ENCODE peak calls at places on chromosomes 1 and 21, in four cellular contexts. Q is hepatocyte, G is body of pancreas, I is BE2C. O is an unnamed sample.

GRCh38 chr21:28333455-28334108 is 659.1 kb downstream of the LTN1 start:
- DNase-seq in Q (no peak), G (no peak), I (no peak), O (no peak)

GRCh38 chr1:6554907-6555778 is at the start of gene TAS1R1:
- DNase-seq in G (peak; percentile 28), I (peak; percentile 22), Q (no peak), O (no peak)

GRCh38 chr1:214475331-214475730 is 76.1 kb downstream of the PTPN14 start:
- DNase-seq in Q (no peak), G (no peak), I (no peak), O (no peak)

GRCh38 chr1:194889310-194889709 is 1702.9 kb upstream of the B3GALT2 start:
- DNase-seq in Q (no peak), I (no peak), G (no peak), O (no peak)

GRCh38 chr1:20601123-20601825 is 12.4 kb downstream of the CDA start:
- DNase-seq in G (no peak), Q (no peak), I (no peak), O (no peak)

GRCh38 chr21:8990326-8991087 is 1530.9 kb upstream of the TPTE start:
- DNase-seq in I (peak; percentile 55), Q (no peak), G (no peak), O (no peak)

GRCh38 chr1:6271554-6271953 is 10.7 kb upstream of the GPR153 start:
- DNase-seq in I (no peak), Q (peak; percentile 50), G (no peak), O (peak; percentile 68)

GRCh38 chr1:189619682-189620332 is 857.9 kb downstream of the BRINP3 start:
- DNase-seq in Q (peak; percentile 22), I (peak; percentile 44), G (no peak), O (no peak)

GRCh38 chr21:33028271-33028670 is 2.5 kb downstream of the OLIG2 start:
- DNase-seq in Q (no peak), G (no peak), I (no peak), O (no peak)
- H3K4me1 ChIP-seq in Q (no peaks in the 10 kb centered on the region), G (peaks cover 37% of the 10 kb centered on the region), I (no peaks in the 10 kb centered on the region), O (no peaks in the 10 kb centered on the region)

GRCh38 chr1:82392946-82393345 is 592.2 kb downstream of the ADGRL2 start:
- DNase-seq in G (no peak), Q (no peak), I (no peak), O (no peak)
- H3K4me1 ChIP-seq in G (no peaks in the 10 kb centered on the region), Q (no peaks in the 10 kb centered on the region), I (no peaks in the 10 kb centered on the region), O (no peaks in the 10 kb centered on the region)

GRCh38 chr1:39609618-39610331 is 29.7 kb downstream of the HEYL start:
- DNase-seq in G (no peak), I (peak; percentile 58), Q (peak; percentile 72), O (peak; percentile 46)
- H3K4me1 ChIP-seq in G (peaks cover 4% of the 10 kb centered on the region), I (no peaks in the 10 kb centered on the region), Q (no peaks in the 10 kb centered on the region), O (no peaks in the 10 kb centered on the region)

DNA sequence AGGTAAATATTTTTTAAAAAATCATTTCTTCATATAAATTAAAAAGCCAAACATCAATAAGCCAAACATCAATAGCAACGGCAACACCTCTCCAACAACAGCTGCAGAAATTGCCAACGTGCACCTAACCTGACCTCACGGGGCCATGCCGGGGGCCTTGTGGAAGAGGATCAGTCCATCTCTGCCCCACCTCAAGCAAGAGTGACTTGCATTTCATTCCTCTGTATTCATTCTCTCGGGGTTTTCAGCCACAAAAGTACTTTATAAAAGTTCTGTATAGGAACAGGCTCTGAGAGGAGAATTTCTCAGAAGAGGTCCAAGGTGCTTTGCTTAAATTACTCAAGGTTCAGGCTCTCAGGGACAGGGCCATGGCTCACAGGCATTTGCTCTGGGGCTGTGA is 100.9 kb downstream of the RUNX1 start:
- DNase-seq in I (no peak), G (no peak), Q (no peak), O (no peak)
- H3K4me1 ChIP-seq in I (no peaks in the 10 kb centered on the region), G (no peaks in the 10 kb centered on the region), Q (no peaks in the 10 kb centered on the region), O (no peaks in the 10 kb centered on the region)